ENCODE peak calls at places on chromosomes 12 and 14, in eight cellular contexts. S, E, Y, T, U, X, G and W are unnamed samples.

GRCh38 chr12:55997535-55997859 is 421 bp downstream of the SUOX start:
- DNase-seq in S (no peak), E (no peak), Y (no peak), T (peak), U (no peak), X (no peak), G (no peak), W (no peak)

GRCh38 chr14:53183611-53184010 is 30.5 kb upstream of the DDHD1 start:
- DNase-seq in S (no peak), E (no peak), Y (no peak), T (no peak), U (no peak), X (no peak), G (no peak), W (no peak)

GRCh38 chr12:48104531-48104930 is 1.3 kb downstream of the SENP1 start:
- DNase-seq in S (no peak), E (no peak), Y (no peak), T (no peak), U (no peak), X (no peak), G (no peak), W (no peak)

GRCh38 chr14:68633131-68633991 is 159.5 kb downstream of the ZFP36L1 start:
- DNase-seq in S (no peak), E (no peak), Y (no peak), T (peak), U (peak), X (no peak), G (no peak), W (no peak)

GRCh38 chr12:127162902-127163301 is 1104.1 kb upstream of the TMEM132C start:
- DNase-seq in S (no peak), E (peak), Y (no peak), T (no peak), U (no peak), X (peak), G (no peak), W (no peak)

GRCh38 chr12:126627596-126627995 is 1562.4 kb downstream of the AACS start:
- DNase-seq in S (no peak), E (no peak), Y (no peak), T (no peak), U (no peak), X (no peak), G (no peak), W (no peak)

GRCh38 chr14:44204061-44204815 is 302.8 kb downstream of the FSCB start:
- DNase-seq in S (no peak), E (no peak), Y (no peak), T (no peak), U (no peak), X (no peak), G (no peak), W (no peak)

GRCh38 chr12:75814856-75815754 is 216.5 kb downstream of the PHLDA1 start:
- DNase-seq in S (peak), E (peak), Y (no peak), T (no peak), U (no peak), X (peak), G (no peak), W (no peak)

GRCh38 chr14:104678901-104679705 is 10.3 kb upstream of the INF2 start:
- DNase-seq in S (peak), E (no peak), Y (no peak), T (peak), U (no peak), X (no peak), G (peak), W (no peak)